ENCODE peak calls at places on chromosomes 13 and 19, in five cellular contexts. K, U, R, X and L are unnamed samples.

GRCh38 chr13:46553886-46554855 is 1.2 kb downstream of the LRCH1 start:
- DNase-seq in K (peak; percentile 72), U (peak; percentile 95), R (peak; percentile 89), X (peak; percentile 70), L (peak; percentile 82)

GRCh38 chr13:26910754-26911465 is 150.3 kb upstream of the GPR12 start:
- DNase-seq in K (no peak), U (no peak), R (no peak), X (no peak), L (no peak)

GRCh38 chr13:32212420-32212819 is 102.7 kb downstream of the ZAR1L start:
- DNase-seq in K (no peak), U (no peak), R (peak; percentile 17), X (no peak), L (no peak)

GRCh38 chr19:3034845-3035541 is 5.9 kb upstream of the TLE2 start:
- DNase-seq in K (no peak), U (no peak), R (peak; percentile 56), X (peak; percentile 49), L (peak; percentile 65)

GRCh38 chr19:41813911-41814310 is 17.5 kb downstream of the CEACAM3 start:
- DNase-seq in K (no peak), U (no peak), R (no peak), X (no peak), L (no peak)

GRCh38 chr13:96460571-96460970 is 370.7 kb downstream of the HS6ST3 start:
- DNase-seq in K (no peak), U (no peak), R (no peak), X (no peak), L (no peak)

GRCh38 chr19:19403373-19403901 is 2.0 kb upstream of the GATAD2A start:
- DNase-seq in K (no peak), U (no peak), R (peak; percentile 56), X (no peak), L (peak; percentile 45)

GRCh38 chr13:86572115-86572514 is 772.9 kb upstream of the SLITRK6 start:
- DNase-seq in K (no peak), U (no peak), R (peak; percentile 46), X (no peak), L (no peak)

GRCh38 chr19:4581381-4582111 is 22.1 kb upstream of the SEMA6B start:
- DNase-seq in K (peak; percentile 76), U (no peak), R (peak; percentile 15), X (no peak), L (peak; percentile 30)

GRCh38 chr19:39807846-39808364 is 26.1 kb downstream of the DYRK1B start:
- DNase-seq in K (no peak), U (no peak), R (no peak), X (no peak), L (no peak)

GRCh38 chr13:114023716-114024602 is 50.1 kb upstream of the C13orf46 start:
- DNase-seq in K (no peak), U (peak; percentile 80), R (no peak), X (no peak), L (no peak)
- TF ChIP-seq CTCF in K (no peak), U (no peak), R (no peak), X (no peak), L (no peak)

DNA sequence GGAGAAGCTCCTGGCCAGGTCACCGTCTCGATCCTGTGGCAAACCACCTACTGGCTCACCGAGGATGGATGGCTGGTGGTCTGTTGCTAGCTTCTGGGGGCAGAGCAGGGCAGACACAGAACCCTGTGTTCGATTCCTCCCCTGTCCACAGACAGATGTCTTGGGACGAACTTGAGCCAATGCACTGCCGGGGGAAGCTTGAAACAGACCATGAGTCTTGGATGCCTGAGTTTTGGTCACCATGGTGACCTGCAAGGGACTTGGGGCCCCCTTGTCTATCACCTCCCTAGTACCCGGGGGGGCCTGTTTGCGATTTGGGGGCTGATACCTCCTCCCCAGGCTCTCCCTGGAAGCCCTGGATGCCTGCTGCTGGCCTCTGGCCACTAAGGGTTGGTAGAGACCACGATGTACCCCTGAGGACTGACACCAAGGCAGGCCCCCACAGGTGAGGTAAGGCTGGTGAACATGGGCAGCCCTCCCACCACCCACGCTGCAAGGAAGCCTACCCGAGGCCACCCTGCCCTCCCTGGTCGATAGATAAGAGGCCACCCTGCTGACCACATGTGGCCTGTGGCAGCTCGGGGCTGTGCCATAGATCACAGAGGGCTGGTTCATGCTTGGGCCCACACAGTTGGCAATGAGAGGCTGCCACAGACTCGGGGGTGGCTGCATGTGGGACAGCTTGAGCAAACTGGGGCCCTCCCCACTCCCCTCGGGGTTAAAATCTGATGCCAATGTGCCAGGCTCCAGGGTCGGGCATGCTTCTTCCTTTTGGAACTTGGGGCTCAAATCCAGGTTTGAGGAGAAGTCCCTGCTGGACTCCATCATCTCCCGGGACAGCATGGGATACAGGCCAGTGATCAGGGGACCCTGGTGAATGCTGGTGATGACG is 10.7 kb downstream of the IQCN start:
- DNase-seq in K (no peak), U (no peak), R (no peak), X (no peak), L (no peak)
- TF ChIP-seq CTCF in K (no peak), U (no peak), R (no peak), X (no peak), L (no peak)

GRCh38 chr19:49855277-49855675 is 4.3 kb downstream of the PTOV1 start:
- DNase-seq in K (no peak), U (peak; percentile 59), R (no peak), X (no peak), L (no peak)

GRCh38 chr19:49857061-49857833 is 6.3 kb downstream of the PTOV1 start:
- DNase-seq in K (no peak), U (peak; percentile 75), R (no peak), X (no peak), L (no peak)

GRCh38 chr19:49854861-49855263 is 3.9 kb downstream of the PTOV1 start:
- DNase-seq in K (no peak), U (peak; percentile 72), R (no peak), X (no peak), L (no peak)

GRCh38 chr19:49856574-49857021 is 5.6 kb downstream of the PTOV1 start:
- DNase-seq in K (no peak), U (peak; percentile 73), R (no peak), X (no peak), L (no peak)

GRCh38 chr19:49855676-49856573 is 5.0 kb downstream of the PTOV1 start:
- DNase-seq in K (no peak), U (peak; percentile 65), R (no peak), X (no peak), L (no peak)
- TF ChIP-seq CTCF in K (no peak), U (no peak), R (no peak), X (no peak), L (no peak)

GRCh38 chr19:13098291-13099072 is 4.2 kb downstream of the LYL1 start:
- DNase-seq in K (no peak), U (no peak), R (no peak), X (no peak), L (peak; percentile 32)
- TF ChIP-seq CTCF in K (no peak), U (no peak), R (no peak), X (no peak), L (no peak)

GRCh38 chr19:8325454-8325853 is 4.2 kb downstream of the RPS28 start:
- DNase-seq in K (no peak), U (no peak), R (no peak), X (no peak), L (no peak)

GRCh38 chr19:8321760-8322637 is 703 bp downstream of the RPS28 start:
- DNase-seq in K (no peak), U (peak; percentile 76), R (no peak), X (no peak), L (peak; percentile 25)

GRCh38 chr19:8322638-8322997 is 1.3 kb downstream of the RPS28 start:
- DNase-seq in K (no peak), U (no peak), R (no peak), X (no peak), L (no peak)

GRCh38 chr19:8323781-8324185 is 2.5 kb downstream of the RPS28 start:
- DNase-seq in K (no peak), U (no peak), R (no peak), X (no peak), L (peak; percentile 30)

GRCh38 chr19:8324186-8325050 is 3.1 kb downstream of the RPS28 start:
- DNase-seq in K (no peak), U (peak; percentile 66), R (no peak), X (no peak), L (no peak)
- TF ChIP-seq CTCF in K (no peak), U (no peak), R (no peak), X (no peak), L (no peak)

GRCh38 chr13:99085139-99085845 is 107.4 kb upstream of the DOCK9 start:
- DNase-seq in K (peak; percentile 17), U (no peak), R (no peak), X (no peak), L (peak; percentile 29)

GRCh38 chr13:99085846-99086148 is 107.9 kb upstream of the DOCK9 start:
- DNase-seq in K (no peak), U (no peak), R (no peak), X (no peak), L (no peak)

GRCh38 chr13:99086869-99087129 is 108.9 kb upstream of the DOCK9 start:
- DNase-seq in K (no peak), U (peak; percentile 87), R (peak; percentile 42), X (no peak), L (peak; percentile 55)

GRCh38 chr13:99087130-99087953 is 109.5 kb upstream of the DOCK9 start:
- DNase-seq in K (peak; percentile 91), U (peak; percentile 95), R (peak; percentile 88), X (peak; percentile 93), L (peak; percentile 93)

DNA sequence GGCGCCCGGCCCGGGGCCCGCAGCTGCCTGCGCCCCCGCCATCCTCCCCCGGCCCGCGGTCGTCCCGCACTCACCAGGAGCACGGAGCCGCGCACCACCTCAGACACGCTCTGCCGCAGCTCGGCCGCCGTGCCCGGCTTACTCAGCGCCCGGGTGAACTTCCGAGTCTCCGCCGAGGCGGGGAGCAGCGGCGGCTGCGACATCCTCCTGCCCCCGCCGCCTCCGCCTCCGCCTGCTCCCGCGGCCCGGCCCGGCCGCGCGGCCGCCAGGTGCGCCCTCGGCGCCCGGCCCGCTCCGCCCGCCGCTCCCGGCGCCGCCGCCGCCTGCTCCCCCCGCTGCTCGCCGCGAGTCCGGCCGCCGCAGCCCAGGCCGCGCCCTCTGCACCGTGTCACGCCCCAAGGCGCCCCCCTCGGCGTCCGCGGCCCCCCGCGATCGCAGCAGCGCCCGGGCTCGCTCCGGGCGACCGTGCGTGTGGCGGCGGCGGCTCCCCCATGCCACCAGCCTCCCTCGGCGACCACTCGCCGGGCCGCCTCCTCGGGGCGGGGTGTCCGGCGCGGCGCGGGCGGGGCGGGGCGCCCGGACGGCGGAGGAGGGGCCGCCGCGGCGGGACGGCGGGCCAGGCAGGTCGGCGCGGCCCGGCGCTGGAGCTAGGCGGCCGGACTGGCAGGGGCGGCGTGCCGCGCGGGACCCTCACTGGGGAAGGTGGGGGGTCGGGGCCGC is 108.4 kb upstream of the DOCK9 start:
- DNase-seq in K (peak; percentile 70), U (peak; percentile 90), R (peak; percentile 64), X (peak; percentile 54), L (peak; percentile 78)
- TF ChIP-seq CTCF in K (no peak), U (no peak), R (no peak), X (no peak), L (no peak)

GRCh38 chr19:7534531-7534980 is 961 bp upstream of the PNPLA6 start:
- DNase-seq in K (peak; percentile 58), U (no peak), R (peak; percentile 36), X (peak; percentile 55), L (peak; percentile 73)
- TF ChIP-seq CTCF in K (no peak), U (no peak), R (peak; percentile 39), X (no peak), L (no peak)

GRCh38 chr19:54462713-54463530 is 656 bp downstream of the LENG9 start:
- DNase-seq in K (peak; percentile 59), U (peak; percentile 93), R (peak; percentile 64), X (peak; percentile 71), L (peak; percentile 73)
- TF ChIP-seq CTCF in K (no peak), U (no peak), R (peak; percentile 42), X (no peak), L (peak; percentile 17)